ENCODE peak calls at places on chromosomes 7 and 10, in four cellular contexts. X, G, S and H are unnamed samples.
A peak's percentile ranks its signal among the peaks of the same experiment; 100 is the strongest.

GRCh38 chr7:74498996-74499834 is 45.5 kb downstream of the GTF2IRD1 start:
- DNase-seq in G (no peak), S (no peak), X (no peak), H (no peak)

GRCh38 chr10:99537381-99538286 is 4.9 kb downstream of the NKX2-3 start:
- DNase-seq in X (peak; percentile 72), S (no peak), G (no peak), H (no peak)

GRCh38 chr7:134995239-134996096 is 9.2 kb downstream of the AGBL3 start:
- DNase-seq in X (no peak), S (no peak), G (no peak), H (no peak)

GRCh38 chr10:131676448-131676847 is 224.4 kb upstream of the PPP2R2D start:
- DNase-seq in G (no peak), X (no peak), S (no peak), H (no peak)

GRCh38 chr10:113880236-113880635 is 25.8 kb downstream of the NHLRC2 start:
- DNase-seq in S (peak; percentile 47), G (peak; percentile 55), X (no peak), H (peak; percentile 38)

GRCh38 chr7:84083846-84084245 is 110.7 kb downstream of the SEMA3A start:
- DNase-seq in X (no peak), G (no peak), S (no peak), H (no peak)

GRCh38 chr10:72027498-72027897 is 60.9 kb downstream of the SPOCK2 start:
- DNase-seq in S (peak; percentile 54), G (peak; percentile 64), X (no peak), H (peak; percentile 44)

GRCh38 chr10:35635576-35635975 is 6.5 kb downstream of the FZD8 start:
- DNase-seq in X (peak; percentile 52), G (peak; percentile 74), S (peak; percentile 88), H (peak; percentile 81)

GRCh38 chr10:120732643-120733313 is 118.4 kb upstream of the WDR11 start:
- DNase-seq in G (no peak), S (no peak), X (no peak), H (no peak)

GRCh38 chr10:2508971-2509605 is 558.3 kb upstream of the PFKP start:
- DNase-seq in X (no peak), G (peak; percentile 6), S (no peak), H (no peak)